ENCODE peak calls at places on chromosomes 4 and X, in five cellular contexts. L is body of pancreas, S is spleen, D is heart left ventricle, T is esophagus squamous epithelium. V is an unnamed sample.

GRCh38 chr4:70544279-70544870 is 26.0 kb downstream of the AMTN start:
- DNase-seq in L (no peak), S (no peak), D (no peak), T (no peak), V (no peak)

GRCh38 chr4:7540654-7541413 is 106.1 kb upstream of the PSAPL1 start:
- DNase-seq in L (no peak), S (no peak), D (no peak), T (no peak), V (no peak)

GRCh38 chrX:39725928-39726619 is 371.7 kb downstream of the BCOR start:
- DNase-seq in L (no peak), S (no peak), D (no peak), T (no peak), V (no peak)

GRCh38 chr4:163693211-163693610 is 198.7 kb downstream of the TMA16 start:
- DNase-seq in L (no peak), S (no peak), D (no peak), T (no peak), V (no peak)

GRCh38 chrX:83658731-83659130 is 150.6 kb downstream of the POU3F4 start:
- DNase-seq in L (no peak), S (no peak), D (no peak), T (no peak), V (no peak)

GRCh38 chrX:104419211-104419610 is 146.8 kb upstream of the IL1RAPL2 start:
- DNase-seq in L (no peak), S (no peak), D (no peak), T (no peak), V (peak)

GRCh38 chr4:92599044-92599443 is 295.3 kb downstream of the GRID2 start:
- DNase-seq in L (no peak), S (no peak), D (no peak), T (no peak), V (no peak)

GRCh38 chrX:39601193-39602085 is 496.3 kb downstream of the BCOR start:
- DNase-seq in L (no peak), S (no peak), D (no peak), T (no peak), V (no peak)

GRCh38 chr4:110666030-110666429 is 43.2 kb upstream of the PITX2 start:
- DNase-seq in L (no peak), S (no peak), D (no peak), T (no peak), V (no peak)

GRCh38 chrX:46446727-46447378 is 98.4 kb downstream of the ZNF674 start:
- DNase-seq in L (peak), S (peak), D (peak), T (peak), V (peak)

GRCh38 chrX:28498658-28499057 is 88.6 kb upstream of the IL1RAPL1 start:
- DNase-seq in L (no peak), S (no peak), D (no peak), T (no peak), V (no peak)

GRCh38 chr4:41573458-41574129 is 35.6 kb downstream of the LIMCH1 start:
- DNase-seq in L (no peak), S (no peak), D (no peak), T (no peak), V (no peak)

GRCh38 chrX:39195156-39195555 is 393.9 kb downstream of the MID1IP1 start:
- DNase-seq in L (peak), S (no peak), D (no peak), T (no peak), V (no peak)

GRCh38 chr4:7847206-7847605 is 92.5 kb downstream of the AFAP1 start:
- DNase-seq in L (no peak), S (no peak), D (no peak), T (no peak), V (no peak)

GRCh38 chrX:18210470-18210869 is 10.2 kb downstream of the BEND2 start:
- DNase-seq in L (no peak), S (no peak), D (no peak), T (no peak), V (no peak)

GRCh38 chr4:150710770-150711375 is 128.9 kb downstream of the MAB21L2 start:
- DNase-seq in L (no peak), S (no peak), D (no peak), T (no peak), V (no peak)

GRCh38 chr4:73599182-73599581 is 21.1 kb downstream of the RASSF6 start:
- DNase-seq in L (peak), S (no peak), D (no peak), T (no peak), V (no peak)

GRCh38 chrX:150587585-150588503 is 19.4 kb downstream of the MTM1 start:
- DNase-seq in L (no peak), S (no peak), D (no peak), T (no peak), V (no peak)

GRCh38 chrX:63922221-63922620 is 137.2 kb upstream of the ARHGEF9 start:
- DNase-seq in L (no peak), S (no peak), D (no peak), T (no peak), V (no peak)

GRCh38 chr4:186132577-186133277 is 28.2 kb downstream of the FAM149A start:
- DNase-seq in L (no peak), S (no peak), D (no peak), T (no peak), V (no peak)

GRCh38 chrX:68536884-68537283 is 38.0 kb downstream of the YIPF6 start:
- DNase-seq in L (peak), S (no peak), D (no peak), T (no peak), V (no peak)

GRCh38 chrX:136870064-136870463 is 10.5 kb downstream of the RBMX start:
- DNase-seq in L (no peak), S (no peak), D (no peak), T (no peak), V (no peak)

GRCh38 chrX:105323951-105324350 is 103.5 kb upstream of the TEX13A start:
- DNase-seq in L (no peak), S (no peak), D (no peak), T (no peak), V (no peak)

GRCh38 chr4:26803462-26803861 is 57.2 kb upstream of the STIM2 start:
- DNase-seq in L (no peak), S (no peak), D (no peak), T (no peak), V (no peak)

GRCh38 chrX:12080265-12080664 is 58.0 kb upstream of the FRMPD4 start:
- DNase-seq in L (peak), S (no peak), D (no peak), T (no peak), V (no peak)

GRCh38 chr4:20151436-20151835 is 100.3 kb upstream of the SLIT2 start:
- DNase-seq in L (no peak), S (no peak), D (no peak), T (no peak), V (no peak)

GRCh38 chr4:85050736-85051135 is 84.2 kb upstream of the WDFY3 start:
- DNase-seq in L (no peak), S (no peak), D (no peak), T (no peak), V (no peak)

GRCh38 chr4:33073811-33074210 is 2353.6 kb downstream of the PCDH7 start:
- DNase-seq in L (no peak), S (no peak), D (no peak), T (no peak), V (no peak)

GRCh38 chrX:48648299-48648698 is 35.3 kb upstream of the WAS start:
- DNase-seq in L (peak), S (peak), D (peak), T (no peak), V (peak)

GRCh38 chrX:71105638-71106037 is 902 bp downstream of the CXorf65 start:
- DNase-seq in L (no peak), S (peak), D (no peak), T (no peak), V (no peak)

GRCh38 chrX:71111141-71111843 is at the start of gene IL2RG:
- DNase-seq in L (peak), S (peak), D (no peak), T (peak), V (no peak)

GRCh38 chrX:71107245-71107644 is 705 bp upstream of the CXorf65 start:
- DNase-seq in L (no peak), S (no peak), D (no peak), T (no peak), V (no peak)

GRCh38 chrX:71106427-71106826 is at the start of gene CXorf65:
- DNase-seq in L (no peak), S (peak), D (no peak), T (no peak), V (no peak)

GRCh38 chrX:71107762-71108360 is 1.3 kb upstream of the CXorf65 start:
- DNase-seq in L (no peak), S (peak), D (peak), T (no peak), V (no peak)
- H3K4me3 ChIP-seq in L (no peak), S (peak), D (no peak), T (no peak), V (no peak)

GRCh38 chr4:53905281-53905934 is 159.0 kb downstream of the CHIC2 start:
- DNase-seq in L (no peak), S (no peak), D (no peak), T (no peak), V (no peak)
- TF ChIP-seq POLR2A in L (no peak), S (no peak), D (no peak), T (no peak), V (no peak)

GRCh38 chr4:182916483-182917181 is 554 bp downstream of the DCTD start:
- DNase-seq in L (peak), S (peak), D (peak), T (peak), V (peak)

GRCh38 chr4:182918791-182919302 is 1.7 kb upstream of the DCTD start:
- DNase-seq in L (no peak), S (no peak), D (no peak), T (no peak), V (no peak)

GRCh38 chr4:182920676-182921075 is 3.5 kb upstream of the DCTD start:
- DNase-seq in L (no peak), S (no peak), D (no peak), T (no peak), V (no peak)

GRCh38 chr4:182917182-182918043 is at the start of gene DCTD:
- DNase-seq in L (peak), S (peak), D (peak), T (peak), V (peak)

DNA sequence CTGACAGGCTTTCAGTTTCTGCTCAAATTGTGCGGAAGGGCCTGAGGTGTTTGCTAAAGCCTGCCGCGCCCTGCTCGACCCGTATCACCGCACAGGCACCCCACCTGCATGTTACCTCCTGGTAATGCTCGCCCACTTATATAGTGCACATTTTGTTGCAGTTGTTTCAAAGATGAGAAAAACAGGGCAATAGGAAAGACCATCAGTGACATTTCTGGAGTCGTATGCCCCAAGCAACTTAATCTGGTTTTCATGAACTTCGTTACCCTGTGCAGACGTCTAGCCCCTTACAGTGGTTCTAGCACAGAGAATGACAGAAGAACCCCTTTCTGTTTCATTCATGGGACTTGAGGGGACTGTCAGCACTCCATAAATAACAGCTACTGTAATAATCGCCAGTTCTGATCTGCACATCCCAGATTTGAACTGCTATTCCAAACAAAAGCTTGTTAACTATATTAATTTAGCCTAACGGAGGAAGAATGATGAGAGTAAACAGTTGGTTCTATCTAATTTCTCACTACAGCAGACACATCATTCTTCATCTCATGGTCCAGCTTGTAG is 940 bp upstream of the DCTD start:
- DNase-seq in L (no peak), S (no peak), D (no peak), T (no peak), V (no peak)
- TF ChIP-seq CTCF in L (no peak), S (no peak), D (no peak), T (no peak), V (no peak)

GRCh38 chr4:146640459-146641061 is 1.9 kb downstream of the POU4F2 start:
- DNase-seq in L (no peak), S (no peak), D (no peak), T (no peak), V (no peak)

GRCh38 chr4:146640021-146640425 is 1.3 kb downstream of the POU4F2 start:
- DNase-seq in L (no peak), S (no peak), D (no peak), T (no peak), V (no peak)

GRCh38 chr4:146638801-146639351 is at the start of gene POU4F2:
- DNase-seq in L (no peak), S (no peak), D (no peak), T (no peak), V (no peak)

GRCh38 chr4:146639414-146639814 is 721 bp downstream of the POU4F2 start:
- DNase-seq in L (no peak), S (no peak), D (no peak), T (no peak), V (no peak)

GRCh38 chr4:146637853-146638800 is 566 bp upstream of the POU4F2 start:
- DNase-seq in L (no peak), S (no peak), D (no peak), T (no peak), V (no peak)
- H3K4me3 ChIP-seq in L (no peak), S (peak), D (no peak), T (peak), V (no peak)